ENCODE peak calls at places on chromosomes 16 and 17, in five cellular contexts. B is AG08395; Q is AG04450; D is endothelial cell; L is activated naive CD4-positive, alpha-beta T cell. E is an unnamed sample.

GRCh38 chr16:24971718-24972117 is 43.5 kb downstream of the ARHGAP17 start:
- DNase-seq in B (no peak), Q (no peak), D (no peak), L (no peak), E (no peak)

GRCh38 chr17:56440391-56440790 is 153.1 kb upstream of the NOG start:
- DNase-seq in B (peak; percentile 31), Q (no peak), D (no peak), L (no peak), E (no peak)

GRCh38 chr16:22977294-22977697 is 163.3 kb downstream of the HS3ST2 start:
- DNase-seq in B (no peak), Q (no peak), D (no peak), L (no peak), E (no peak)

GRCh38 chr16:28192811-28193529 is 18.8 kb downstream of the XPO6 start:
- DNase-seq in B (no peak), Q (no peak), D (no peak), L (peak; percentile 42), E (no peak)

GRCh38 chr17:72631568-72631967 is 460.9 kb downstream of the SLC39A11 start:
- DNase-seq in B (no peak), Q (no peak), D (no peak), L (no peak), E (no peak)

GRCh38 chr16:1033128-1033679 is 39.3 kb upstream of the SSTR5 start:
- DNase-seq in B (no peak), Q (no peak), D (no peak), L (no peak), E (no peak)

GRCh38 chr17:64771980-64772844 is 110.1 kb upstream of the SMURF2 start:
- DNase-seq in B (no peak), Q (no peak), D (no peak), L (no peak), E (no peak)

GRCh38 chr16:78065344-78065743 is 34.1 kb upstream of the WWOX start:
- DNase-seq in B (no peak), Q (no peak), D (no peak), L (no peak), E (no peak)

GRCh38 chr17:29764748-29765147 is 142.0 kb upstream of the CORO6 start:
- DNase-seq in B (no peak), Q (no peak), D (no peak), L (no peak), E (no peak)